ENCODE peak calls at places on chromosome 1, in four cellular contexts. V is adipocyte, S is SJSA1, W is bronchial epithelial cell. P is an unnamed sample. For H3K27me3, the result is how much of the 10 kb centered on the place peaks cover.

GRCh38 chr1:40339420-40340323 is 22.6 kb upstream of the COL9A2 start:
- DNase-seq in V (no peak), S (no peak), W (no peak), P (no peak)

GRCh38 chr1:119984771-119985170 is 84.7 kb downstream of the NOTCH2 start:
- DNase-seq in V (no peak), S (no peak), W (peak), P (no peak)

GRCh38 chr1:78474092-78474491 is 16.7 kb upstream of the PTGFR start:
- DNase-seq in V (no peak), S (no peak), W (no peak), P (no peak)

GRCh38 chr1:34408011-34408410 is 231.3 kb downstream of the C1orf94 start:
- DNase-seq in V (peak), S (no peak), W (no peak), P (no peak)

GRCh38 chr1:183227963-183228649 is 42.0 kb downstream of the LAMC2 start:
- DNase-seq in V (peak), S (peak), W (no peak), P (peak)

GRCh38 chr1:30680429-30680828 is 43.0 kb downstream of the MATN1 start:
- DNase-seq in V (no peak), S (no peak), W (no peak), P (no peak)

GRCh38 chr1:205800973-205801703 is 11.9 kb downstream of the SLC41A1 start:
- DNase-seq in V (no peak), S (no peak), W (no peak), P (no peak)

GRCh38 chr1:111334169-111334568 is 43.5 kb downstream of the CHIA start:
- DNase-seq in V (peak), S (no peak), W (peak), P (peak)

GRCh38 chr1:11648039-11648438 is 6.2 kb downstream of the FBXO2 start:
- DNase-seq in V (no peak), S (no peak), W (no peak), P (no peak)

GRCh38 chr1:201538618-201539551 is at the start of gene NAV1:
- DNase-seq in V (peak), S (peak), W (no peak), P (no peak)

GRCh38 chr1:25813734-25814471 is 5.9 kb upstream of the MTFR1L start:
- DNase-seq in V (no peak), S (no peak), W (no peak), P (no peak)

GRCh38 chr1:205343431-205344009 is 13.2 kb downstream of the KLHDC8A start:
- DNase-seq in V (no peak), S (no peak), W (no peak), P (no peak)

GRCh38 chr1:224922404-224923164 is 6.9 kb upstream of the DNAH14 start:
- DNase-seq in V (peak), S (no peak), W (peak), P (peak)

GRCh38 chr1:1120866-1121563 is 5.1 kb upstream of the C1orf159 start:
- DNase-seq in V (no peak), S (no peak), W (no peak), P (peak)

GRCh38 chr1:155130272-155131006 is 2.8 kb downstream of the EFNA1 start:
- DNase-seq in V (no peak), S (no peak), W (no peak), P (peak)

GRCh38 chr1:161531986-161532875 is 7.9 kb downstream of the HSPA6 start:
- DNase-seq in V (peak), S (no peak), W (no peak), P (no peak)

GRCh38 chr1:183872406-183872805 is 67.5 kb downstream of the RGL1 start:
- DNase-seq in V (peak), S (no peak), W (no peak), P (no peak)

GRCh38 chr1:222852326-222852725 is 37.5 kb downstream of the DISP1 start:
- DNase-seq in V (peak), S (no peak), W (no peak), P (no peak)

GRCh38 chr1:92404661-92405060 is 82.1 kb downstream of the GFI1 start:
- DNase-seq in V (peak), S (no peak), W (peak), P (no peak)

GRCh38 chr1:66302810-66303209 is 231.1 kb upstream of the SGIP1 start:
- DNase-seq in V (no peak), S (no peak), W (no peak), P (peak)

GRCh38 chr1:171683826-171684225 is 31.3 kb upstream of the MYOC start:
- DNase-seq in V (no peak), S (no peak), W (no peak), P (peak)

GRCh38 chr1:224211262-224211962 is 28.4 kb downstream of the DEGS1 start:
- DNase-seq in V (peak), S (no peak), W (peak), P (peak)

GRCh38 chr1:45619149-45619921 is 4.5 kb downstream of the CCDC17 start:
- DNase-seq in V (no peak), S (no peak), W (no peak), P (no peak)

GRCh38 chr1:38119000-38119399 is 72.4 kb upstream of the POU3F1 start:
- DNase-seq in V (no peak), S (no peak), W (no peak), P (no peak)

GRCh38 chr1:181394766-181395165 is 88.6 kb upstream of the CACNA1E start:
- DNase-seq in V (no peak), S (no peak), W (no peak), P (no peak)

GRCh38 chr1:55164906-55165305 is 50.3 kb downstream of the USP24 start:
- DNase-seq in V (no peak), S (no peak), W (peak), P (no peak)

GRCh38 chr1:234989019-234989418 is 139.6 kb downstream of the TOMM20 start:
- DNase-seq in V (no peak), S (no peak), W (no peak), P (no peak)

GRCh38 chr1:29235955-29236742 is at the start of gene PTPRU:
- DNase-seq in V (peak), S (peak), W (peak), P (peak)

GRCh38 chr1:231571904-231572303 is 43.4 kb downstream of the TSNAX start:
- DNase-seq in V (no peak), S (no peak), W (peak), P (no peak)

GRCh38 chr1:231415018-231415583 is 7.0 kb downstream of the EGLN1 start:
- DNase-seq in V (no peak), S (no peak), W (no peak), P (no peak)

GRCh38 chr1:21665711-21666571 is 3.2 kb downstream of the RAP1GAP start:
- DNase-seq in V (no peak), S (no peak), W (peak), P (no peak)

GRCh38 chr1:148362930-148363810 is 119.9 kb downstream of the PPIAL4G start:
- DNase-seq in V (no peak), S (no peak), W (peak), P (peak)

DNA sequence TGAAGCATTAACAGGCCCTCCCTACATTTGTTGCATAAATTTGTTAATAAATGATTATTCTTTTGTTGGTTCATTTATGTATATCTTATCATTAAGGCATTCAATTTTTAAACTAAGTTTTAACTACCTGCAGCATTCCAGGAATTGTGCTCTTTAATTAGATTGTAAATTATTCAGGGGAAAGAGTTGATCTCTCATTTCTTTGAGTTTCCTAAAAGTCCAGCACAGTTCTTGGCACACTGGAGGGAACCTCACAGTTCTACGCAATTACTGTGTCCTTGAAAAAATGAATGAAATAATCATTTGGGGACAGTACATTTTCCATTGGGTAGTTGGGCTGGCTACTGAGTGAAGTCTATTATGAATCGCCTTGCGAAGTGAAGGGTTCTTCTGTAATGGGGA is 493 bp upstream of the STXBP3 start:
- DNase-seq in V (no peak), S (no peak), W (no peak), P (no peak)
- H3K4me3 ChIP-seq in V (no peak), S (peak), W (no peak), P (no peak)

DNA sequence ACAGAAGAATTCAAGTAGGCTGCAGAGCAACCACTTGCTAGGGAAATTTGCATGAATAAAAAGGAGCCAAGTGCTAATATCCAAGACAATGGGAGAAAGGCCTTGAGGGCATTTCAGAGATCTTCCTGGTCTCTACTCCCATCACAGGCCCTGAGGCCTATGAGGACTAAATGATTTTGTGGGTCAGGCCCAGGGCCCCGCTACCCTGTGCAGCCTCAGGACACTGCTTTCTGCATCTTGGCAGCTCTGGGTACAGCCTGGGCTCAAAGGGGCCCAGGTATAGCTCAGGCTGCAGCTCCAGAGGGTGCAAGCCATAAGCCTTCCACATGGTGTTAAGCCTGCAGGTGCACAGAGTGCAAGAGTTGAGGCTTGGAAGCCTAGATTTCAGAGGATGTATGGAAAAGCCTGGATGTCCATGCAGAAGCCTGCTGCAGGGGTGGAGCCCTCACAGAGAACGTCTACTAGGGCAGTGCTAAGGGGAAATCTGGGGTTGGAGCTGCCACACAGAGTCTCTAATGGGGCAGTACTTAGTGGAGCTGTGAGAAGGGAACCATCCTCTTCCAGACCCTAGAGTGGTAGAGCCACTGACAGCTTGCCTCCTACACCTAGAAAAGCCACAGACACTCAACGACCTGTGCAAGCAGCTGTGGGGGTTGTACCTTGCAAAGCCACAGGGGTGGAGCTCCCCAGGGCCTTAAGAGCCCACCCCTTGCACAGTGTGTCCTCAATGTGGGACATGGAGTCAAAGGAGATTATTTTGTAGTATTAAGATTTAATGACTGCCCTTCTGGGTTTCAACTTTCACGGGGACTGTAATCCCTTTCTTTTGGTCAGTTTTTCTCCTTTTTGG is 13.7 kb upstream of the ACTRT2 start:
- DNase-seq in V (no peak), S (no peak), W (no peak), P (no peak)
- H3K27me3 ChIP-seq in V (under half), S (under half), W (under half), P (under half)

DNA sequence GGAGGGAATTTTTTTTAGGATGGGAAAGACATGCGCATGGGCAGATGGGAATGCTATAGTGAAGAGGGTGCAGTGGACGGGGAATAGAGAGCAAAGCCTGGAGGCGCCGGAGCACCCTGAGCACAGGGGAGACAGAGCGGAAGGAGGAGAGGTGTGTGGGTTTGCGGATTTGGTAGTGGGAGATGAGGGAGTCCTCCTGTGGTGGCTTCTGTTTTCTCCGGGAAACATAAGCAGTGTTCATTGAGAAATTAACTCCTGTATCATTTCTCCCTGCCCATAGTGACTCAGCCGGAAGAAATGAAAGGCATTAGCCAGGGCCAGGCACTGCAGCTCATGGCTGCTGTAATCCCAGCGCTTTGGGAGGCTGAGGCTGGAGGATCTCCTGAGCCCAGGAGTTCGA is 4.7 kb upstream of the PTPRF start:
- DNase-seq in V (peak), S (no peak), W (peak), P (no peak)
- H3K4me3 ChIP-seq in V (no peak), S (no peak), W (no peak), P (no peak)

GRCh38 chr1:18107671-18108312 is at the start of gene IGSF21:
- DNase-seq in V (no peak), S (no peak), W (no peak), P (no peak)
- H3K27me3 ChIP-seq in V (half or more), S (half or more), W (under half), P (under half)

DNA sequence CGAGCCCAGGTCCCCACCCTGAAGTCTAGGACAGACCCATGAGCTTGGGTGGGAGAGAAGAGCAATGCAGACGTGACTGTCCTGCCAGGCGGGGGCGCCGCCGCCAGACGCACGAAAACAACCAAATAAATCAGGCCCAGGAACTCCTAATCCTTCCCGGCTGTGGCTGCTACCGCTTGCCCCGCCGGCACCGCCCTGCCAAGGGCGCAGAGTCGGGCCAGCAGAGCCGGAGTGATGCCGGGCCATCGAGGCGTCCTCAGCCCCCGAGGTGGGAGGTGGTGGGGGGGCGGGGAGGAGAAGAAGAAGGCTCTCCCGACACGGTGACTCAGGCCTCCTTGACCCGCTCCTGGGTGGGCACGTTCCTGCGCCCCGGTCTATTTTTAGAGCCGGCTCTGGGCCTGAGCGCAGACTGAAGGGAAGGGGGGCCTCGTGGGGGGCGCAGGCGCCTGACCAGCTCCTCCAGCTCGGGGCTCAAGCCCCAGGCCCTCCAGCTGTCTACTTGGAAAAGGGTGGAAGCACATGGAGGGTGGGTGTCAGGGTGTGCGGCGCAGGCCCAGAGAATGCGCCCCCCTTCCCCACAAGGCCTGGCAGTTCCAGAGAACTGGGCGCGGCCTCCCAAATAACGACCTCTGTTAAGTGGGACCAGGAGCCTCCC is 10.8 kb upstream of the COL16A1 start:
- DNase-seq in V (peak), S (peak), W (peak), P (peak)
- H3K4me3 ChIP-seq in V (peak), S (peak), W (peak), P (peak)